ENCODE peak calls at places on chromosome 17, in nine cellular contexts. One of them, this sample, is unnamed.

GRCh38 chr17:7029659-7030058 is 6.2 kb upstream of the SLC16A13 start:
- DNase-seq in activated effector memory CD4-positive, alpha-beta T cell treated with anti-CD3 and anti-CD28 coated beads, Interleukin-2, amount 50 U/mL, for 16 hours: peak; percentile 83
- DNase-seq in mammary epithelial cell: no peak
- DNase-seq in substantia nigra: no peak
- DNase-seq in breast epithelium: no peak
- DNase-seq in activated CD4-positive, alpha-beta T cell treated with anti-CD3 and anti-CD28 coated beads, Interleukin-2, amount 50 U/mL, for 1 hour: peak; percentile 29
- DNase-seq in T-helper 17 cell: no peak
- DNase-seq in tibial nerve: no peak
- DNase-seq in GM12892: no peak
- DNase-seq in this sample: no peak

GRCh38 chr17:61208301-61209098 is 191.1 kb upstream of the TBX2 start:
- DNase-seq in activated effector memory CD4-positive, alpha-beta T cell treated with anti-CD3 and anti-CD28 coated beads, Interleukin-2, amount 50 U/mL, for 16 hours: no peak
- DNase-seq in mammary epithelial cell: no peak
- DNase-seq in substantia nigra: no peak
- DNase-seq in breast epithelium: no peak
- DNase-seq in activated CD4-positive, alpha-beta T cell treated with anti-CD3 and anti-CD28 coated beads, Interleukin-2, amount 50 U/mL, for 1 hour: no peak
- DNase-seq in T-helper 17 cell: no peak
- DNase-seq in tibial nerve: no peak
- DNase-seq in GM12892: no peak
- DNase-seq in this sample: no peak

GRCh38 chr17:40168262-40168832 is 8.9 kb upstream of the RAPGEFL1 start:
- DNase-seq in activated effector memory CD4-positive, alpha-beta T cell treated with anti-CD3 and anti-CD28 coated beads, Interleukin-2, amount 50 U/mL, for 16 hours: peak; percentile 68
- DNase-seq in mammary epithelial cell: peak; percentile 49
- DNase-seq in substantia nigra: peak; percentile 16
- DNase-seq in breast epithelium: no peak
- DNase-seq in activated CD4-positive, alpha-beta T cell treated with anti-CD3 and anti-CD28 coated beads, Interleukin-2, amount 50 U/mL, for 1 hour: no peak
- DNase-seq in T-helper 17 cell: no peak
- DNase-seq in tibial nerve: no peak
- DNase-seq in GM12892: no peak
- DNase-seq in this sample: no peak

GRCh38 chr17:78548725-78549124 is 28.5 kb downstream of the DNAH17 start:
- DNase-seq in activated effector memory CD4-positive, alpha-beta T cell treated with anti-CD3 and anti-CD28 coated beads, Interleukin-2, amount 50 U/mL, for 16 hours: peak; percentile 57
- DNase-seq in mammary epithelial cell: no peak
- DNase-seq in substantia nigra: no peak
- DNase-seq in breast epithelium: no peak
- DNase-seq in activated CD4-positive, alpha-beta T cell treated with anti-CD3 and anti-CD28 coated beads, Interleukin-2, amount 50 U/mL, for 1 hour: no peak
- DNase-seq in T-helper 17 cell: no peak
- DNase-seq in tibial nerve: no peak
- DNase-seq in GM12892: no peak
- DNase-seq in this sample: no peak

GRCh38 chr17:79023886-79024771 is at the start of gene C1QTNF1:
- DNase-seq in activated effector memory CD4-positive, alpha-beta T cell treated with anti-CD3 and anti-CD28 coated beads, Interleukin-2, amount 50 U/mL, for 16 hours: peak; percentile 78
- DNase-seq in mammary epithelial cell: peak; percentile 47
- DNase-seq in substantia nigra: no peak
- DNase-seq in breast epithelium: peak; percentile 66
- DNase-seq in activated CD4-positive, alpha-beta T cell treated with anti-CD3 and anti-CD28 coated beads, Interleukin-2, amount 50 U/mL, for 1 hour: peak; percentile 29
- DNase-seq in T-helper 17 cell: peak; percentile 16
- DNase-seq in tibial nerve: peak; percentile 18
- DNase-seq in GM12892: peak; percentile 56
- DNase-seq in this sample: no peak

GRCh38 chr17:79083191-79083971 is 8.8 kb downstream of the ENGASE start:
- DNase-seq in activated effector memory CD4-positive, alpha-beta T cell treated with anti-CD3 and anti-CD28 coated beads, Interleukin-2, amount 50 U/mL, for 16 hours: no peak
- DNase-seq in mammary epithelial cell: no peak
- DNase-seq in substantia nigra: no peak
- DNase-seq in breast epithelium: no peak
- DNase-seq in activated CD4-positive, alpha-beta T cell treated with anti-CD3 and anti-CD28 coated beads, Interleukin-2, amount 50 U/mL, for 1 hour: no peak
- DNase-seq in T-helper 17 cell: no peak
- DNase-seq in tibial nerve: no peak
- DNase-seq in GM12892: peak; percentile 26
- DNase-seq in this sample: no peak

GRCh38 chr17:82271401-82271800 is 2.1 kb downstream of the CSNK1D start:
- DNase-seq in activated effector memory CD4-positive, alpha-beta T cell treated with anti-CD3 and anti-CD28 coated beads, Interleukin-2, amount 50 U/mL, for 16 hours: no peak
- DNase-seq in mammary epithelial cell: no peak
- DNase-seq in substantia nigra: no peak
- DNase-seq in breast epithelium: no peak
- DNase-seq in activated CD4-positive, alpha-beta T cell treated with anti-CD3 and anti-CD28 coated beads, Interleukin-2, amount 50 U/mL, for 1 hour: no peak
- DNase-seq in T-helper 17 cell: no peak
- DNase-seq in tibial nerve: no peak
- DNase-seq in GM12892: no peak
- DNase-seq in this sample: no peak

GRCh38 chr17:72063262-72063661 is 57.6 kb upstream of the SOX9 start:
- DNase-seq in activated effector memory CD4-positive, alpha-beta T cell treated with anti-CD3 and anti-CD28 coated beads, Interleukin-2, amount 50 U/mL, for 16 hours: no peak
- DNase-seq in mammary epithelial cell: no peak
- DNase-seq in substantia nigra: no peak
- DNase-seq in breast epithelium: no peak
- DNase-seq in activated CD4-positive, alpha-beta T cell treated with anti-CD3 and anti-CD28 coated beads, Interleukin-2, amount 50 U/mL, for 1 hour: no peak
- DNase-seq in T-helper 17 cell: no peak
- DNase-seq in tibial nerve: no peak
- DNase-seq in GM12892: no peak
- DNase-seq in this sample: no peak

GRCh38 chr17:62933986-62934385 is 32.0 kb upstream of the TANC2 start:
- DNase-seq in activated effector memory CD4-positive, alpha-beta T cell treated with anti-CD3 and anti-CD28 coated beads, Interleukin-2, amount 50 U/mL, for 16 hours: no peak
- DNase-seq in mammary epithelial cell: no peak
- DNase-seq in substantia nigra: no peak
- DNase-seq in breast epithelium: no peak
- DNase-seq in activated CD4-positive, alpha-beta T cell treated with anti-CD3 and anti-CD28 coated beads, Interleukin-2, amount 50 U/mL, for 1 hour: no peak
- DNase-seq in T-helper 17 cell: no peak
- DNase-seq in tibial nerve: no peak
- DNase-seq in GM12892: no peak
- DNase-seq in this sample: no peak

GRCh38 chr17:64984181-64984580 is 64.9 kb upstream of the LRRC37A3 start:
- DNase-seq in activated effector memory CD4-positive, alpha-beta T cell treated with anti-CD3 and anti-CD28 coated beads, Interleukin-2, amount 50 U/mL, for 16 hours: no peak
- DNase-seq in mammary epithelial cell: no peak
- DNase-seq in substantia nigra: no peak
- DNase-seq in breast epithelium: no peak
- DNase-seq in activated CD4-positive, alpha-beta T cell treated with anti-CD3 and anti-CD28 coated beads, Interleukin-2, amount 50 U/mL, for 1 hour: no peak
- DNase-seq in T-helper 17 cell: no peak
- DNase-seq in tibial nerve: no peak
- DNase-seq in GM12892: no peak
- DNase-seq in this sample: no peak

GRCh38 chr17:12637015-12637414 is 28.7 kb upstream of the MYOCD start:
- DNase-seq in activated effector memory CD4-positive, alpha-beta T cell treated with anti-CD3 and anti-CD28 coated beads, Interleukin-2, amount 50 U/mL, for 16 hours: no peak
- DNase-seq in mammary epithelial cell: peak; percentile 6
- DNase-seq in substantia nigra: no peak
- DNase-seq in breast epithelium: no peak
- DNase-seq in activated CD4-positive, alpha-beta T cell treated with anti-CD3 and anti-CD28 coated beads, Interleukin-2, amount 50 U/mL, for 1 hour: no peak
- DNase-seq in T-helper 17 cell: no peak
- DNase-seq in tibial nerve: no peak
- DNase-seq in GM12892: no peak
- DNase-seq in this sample: no peak

GRCh38 chr17:82648761-82649474 is 674 bp upstream of the WDR45B start:
- DNase-seq in activated effector memory CD4-positive, alpha-beta T cell treated with anti-CD3 and anti-CD28 coated beads, Interleukin-2, amount 50 U/mL, for 16 hours: peak; percentile 82
- DNase-seq in mammary epithelial cell: no peak
- DNase-seq in substantia nigra: no peak
- DNase-seq in breast epithelium: no peak
- DNase-seq in activated CD4-positive, alpha-beta T cell treated with anti-CD3 and anti-CD28 coated beads, Interleukin-2, amount 50 U/mL, for 1 hour: no peak
- DNase-seq in T-helper 17 cell: no peak
- DNase-seq in tibial nerve: no peak
- DNase-seq in GM12892: peak; percentile 54
- DNase-seq in this sample: peak; percentile 79

GRCh38 chr17:37662358-37662757 is 19.1 kb upstream of the DDX52 start:
- DNase-seq in activated effector memory CD4-positive, alpha-beta T cell treated with anti-CD3 and anti-CD28 coated beads, Interleukin-2, amount 50 U/mL, for 16 hours: no peak
- DNase-seq in mammary epithelial cell: no peak
- DNase-seq in substantia nigra: no peak
- DNase-seq in breast epithelium: no peak
- DNase-seq in activated CD4-positive, alpha-beta T cell treated with anti-CD3 and anti-CD28 coated beads, Interleukin-2, amount 50 U/mL, for 1 hour: no peak
- DNase-seq in T-helper 17 cell: no peak
- DNase-seq in tibial nerve: no peak
- DNase-seq in GM12892: no peak
- DNase-seq in this sample: no peak